ENCODE peak calls at places on chromosomes 7 and 10, in nine cellular contexts. J is AG04449; M is HFF-Myc; D is cardiac fibroblast; F is CD8-positive, alpha-beta T cell; R is mammary epithelial cell; P is neuronal stem cell; O is psoas muscle; T is NT2/D1. W is an unnamed sample.

GRCh38 chr10:45580781-45581496 is 91.6 kb downstream of the ZFAND4 start:
- DNase-seq in O (no peak), M (no peak), F (no peak), D (no peak), T (no peak), P (no peak), J (no peak), R (no peak), W (no peak)

GRCh38 chr7:107427462-107427861 is 42.4 kb upstream of the GPR22 start:
- DNase-seq in D (no peak), P (no peak), R (no peak), F (no peak), J (no peak), O (no peak), M (no peak), T (no peak), W (no peak)

GRCh38 chr7:75686551-75686950 is 52.2 kb downstream of the HIP1 start:
- DNase-seq in P (no peak), F (no peak), J (no peak), R (no peak), M (no peak), D (no peak), T (no peak), O (no peak), W (no peak)

GRCh38 chr7:157817433-157817832 is 480.6 kb downstream of the DNAJB6 start:
- DNase-seq in O (no peak), R (no peak), M (no peak), J (no peak), P (no peak), D (no peak), T (no peak), F (no peak), W (no peak)

GRCh38 chr7:47380325-47381131 is 201.4 kb downstream of the TNS3 start:
- DNase-seq in P (peak; percentile 11), R (peak; percentile 46), F (no peak), M (no peak), T (no peak), O (no peak), J (no peak), D (peak; percentile 80), W (peak; percentile 32)

GRCh38 chr10:101848894-101849351 is 5.3 kb upstream of the KCNIP2 start:
- DNase-seq in R (no peak), F (no peak), M (no peak), P (no peak), T (no peak), O (no peak), D (peak; percentile 66), J (no peak), W (no peak)

GRCh38 chr7:96727534-96728088 is 18.0 kb upstream of the SEM1 start:
- DNase-seq in P (no peak), F (no peak), O (no peak), J (no peak), D (no peak), T (no peak), M (no peak), R (peak; percentile 6), W (no peak)

GRCh38 chr7:8638076-8638475 is 204.7 kb downstream of the NXPH1 start:
- DNase-seq in M (no peak), P (no peak), T (no peak), O (no peak), F (no peak), J (no peak), R (no peak), D (no peak), W (peak; percentile 11)

GRCh38 chr10:958106-958505 is 26.6 kb upstream of the LARP4B start:
- DNase-seq in F (no peak), O (no peak), T (no peak), P (no peak), D (no peak), M (no peak), J (no peak), R (no peak), W (no peak)

DNA sequence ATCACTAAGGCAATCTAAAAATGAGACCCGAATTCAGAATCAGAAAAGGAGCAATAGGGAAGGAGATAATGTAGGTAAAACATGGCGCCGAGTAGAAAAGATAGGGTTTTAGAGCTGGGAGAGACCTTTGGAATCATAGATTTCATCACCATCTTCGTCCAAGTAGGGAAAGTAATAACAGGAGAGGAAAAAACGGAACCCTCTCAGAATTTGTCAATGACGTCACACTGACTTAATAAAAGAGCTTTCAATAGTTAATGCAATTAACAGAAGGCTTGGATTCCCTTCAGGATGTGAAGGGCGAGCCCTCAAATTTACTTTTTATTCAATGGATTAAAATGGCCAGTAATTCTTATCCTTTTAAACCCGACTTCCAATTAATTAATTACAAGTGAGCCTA is 959 bp upstream of the UBN2 start:
- DNase-seq in M (no peak), F (no peak), R (no peak), J (no peak), D (no peak), P (no peak), O (no peak), T (no peak), W (no peak)
- H3K4me3 ChIP-seq in M (peak overlapping the region; percentile 86), F (no peak overlapping the region), R (peak overlapping the region; percentile 98), J (peak overlapping the region; percentile 97), D (no peak overlapping the region), P (peak overlapping the region; percentile 99), O (peak overlapping the region; percentile 99), T (peak overlapping the region; percentile 97), W (peak overlapping the region; percentile 90)

GRCh38 chr10:22927163-22927562 is 690 bp upstream of the ARMC3 start:
- DNase-seq in T (no peak), D (no peak), R (no peak), P (peak; percentile 1), F (no peak), M (no peak), J (no peak), O (no peak), W (no peak)

GRCh38 chr10:22925088-22925487 is 2.8 kb upstream of the ARMC3 start:
- DNase-seq in R (no peak), P (no peak), T (no peak), F (no peak), O (no peak), M (no peak), D (no peak), J (no peak), W (no peak)

GRCh38 chr10:22932626-22933370 is 4.9 kb downstream of the ARMC3 start:
- DNase-seq in O (no peak), J (no peak), F (no peak), M (no peak), P (no peak), R (no peak), T (no peak), D (peak; percentile 9), W (no peak)

GRCh38 chr10:22931948-22932347 is 4.1 kb downstream of the ARMC3 start:
- DNase-seq in F (no peak), T (no peak), M (peak; percentile 11), D (peak; percentile 32), R (peak; percentile 72), O (no peak), P (no peak), J (no peak), W (peak; percentile 32)

DNA sequence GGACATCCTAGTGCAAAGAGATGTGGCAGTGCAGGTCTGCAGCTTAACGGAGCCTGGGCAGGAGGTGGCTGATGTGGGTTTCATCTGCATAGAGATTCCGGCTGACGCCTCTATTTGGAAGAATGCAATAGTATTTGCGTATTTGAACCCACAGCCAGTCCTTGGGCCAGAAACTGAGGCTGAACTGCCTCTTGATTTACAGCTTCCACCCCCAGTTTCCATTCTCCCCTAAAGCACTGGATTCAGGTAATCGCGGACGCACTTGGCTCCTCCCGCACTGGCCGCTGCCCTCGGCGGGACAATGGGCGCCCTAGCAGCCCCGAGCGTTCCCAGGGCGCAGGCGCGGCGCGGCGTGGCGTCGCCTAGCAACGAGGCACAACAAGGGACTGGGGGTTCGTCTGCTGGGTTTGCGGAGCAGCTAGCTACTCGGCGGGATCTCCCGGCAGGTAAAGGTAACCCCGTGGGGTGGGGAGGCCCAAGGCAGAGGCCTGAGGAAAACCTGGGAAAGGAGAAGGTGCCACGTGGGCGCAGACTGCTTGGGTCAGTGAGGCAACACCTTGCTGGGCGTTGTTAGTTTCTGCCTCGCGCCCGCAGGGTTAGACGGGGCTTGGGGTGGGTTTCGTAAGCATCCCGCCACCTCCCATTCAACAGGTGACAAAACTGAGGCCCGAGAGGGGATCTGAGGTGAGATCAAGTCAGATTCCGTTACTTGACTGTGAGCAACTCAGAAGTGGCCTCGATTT is at the start of gene ARMC3:
- DNase-seq in O (peak; percentile 52), T (peak; percentile 71), F (peak; percentile 75), D (peak; percentile 60), R (peak; percentile 45), J (no peak), M (no peak), P (peak; percentile 82), W (peak; percentile 3)
- H3K4me3 ChIP-seq in O (peak within 1 kb of the TSS; percentile 52), T (peak within 1 kb of the TSS; percentile 61), F (peak within 1 kb of the TSS; percentile 61), D (peak within 1 kb of the TSS; percentile 41), R (peak within 1 kb of the TSS; percentile 46), J (peak within 1 kb of the TSS; percentile 46), M (peak within 1 kb of the TSS; percentile 21), P (peak within 1 kb of the TSS; percentile 43), W (peak within 1 kb of the TSS; percentile 52)

GRCh38 chr10:31924833-31925232 is 3.8 kb downstream of the ARHGAP12 start:
- DNase-seq in R (no peak), P (no peak), T (no peak), D (no peak), O (no peak), F (no peak), J (no peak), M (no peak), W (no peak)

GRCh38 chr10:31919010-31919409 is 9.6 kb downstream of the ARHGAP12 start:
- DNase-seq in F (no peak), R (no peak), O (no peak), T (no peak), P (no peak), M (no peak), D (no peak), J (no peak), W (no peak)

GRCh38 chr10:31923389-31923788 is 5.2 kb downstream of the ARHGAP12 start:
- DNase-seq in P (no peak), D (no peak), J (no peak), R (no peak), T (no peak), F (no peak), M (no peak), O (no peak), W (no peak)

GRCh38 chr10:31921031-31921430 is 7.6 kb downstream of the ARHGAP12 start:
- DNase-seq in M (no peak), J (no peak), R (no peak), O (no peak), T (no peak), F (no peak), D (no peak), P (no peak), W (no peak)

GRCh38 chr10:31920538-31920937 is 8.1 kb downstream of the ARHGAP12 start:
- DNase-seq in J (no peak), P (no peak), M (no peak), D (no peak), R (no peak), T (no peak), F (no peak), O (no peak), W (no peak)
- H3K4me3 ChIP-seq in J (no peak overlapping the region), P (no peak overlapping the region), M (no peak overlapping the region), D (no peak overlapping the region), R (no peak overlapping the region), T (no peak overlapping the region), F (no peak overlapping the region), O (no peak overlapping the region), W (no peak overlapping the region)

DNA sequence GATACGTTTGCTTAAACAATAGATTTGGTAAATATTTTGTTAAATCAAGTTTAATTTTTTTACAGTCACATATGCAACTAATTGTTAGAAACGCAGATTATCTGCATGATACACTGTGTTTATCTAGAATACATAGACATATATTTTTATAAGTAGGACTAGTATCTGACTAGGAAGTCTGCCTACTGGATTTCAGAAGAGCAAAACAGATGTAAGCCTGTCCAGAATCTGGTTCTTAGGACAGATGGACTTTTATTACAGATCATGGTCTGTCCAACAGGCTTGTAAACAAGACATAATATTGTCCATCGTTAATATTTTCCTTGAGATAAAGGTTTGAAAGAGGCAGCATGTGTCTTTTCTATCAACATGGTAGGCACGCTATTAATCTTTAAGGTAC is 5.1 kb downstream of the AGMO start:
- DNase-seq in J (no peak), T (no peak), O (no peak), P (no peak), D (no peak), F (no peak), M (no peak), R (no peak), W (no peak)
- H3K4me3 ChIP-seq in J (no peak overlapping the region), T (no peak overlapping the region), O (peak overlapping the region; percentile 47), P (no peak overlapping the region), D (no peak overlapping the region), F (no peak overlapping the region), M (no peak overlapping the region), R (no peak overlapping the region), W (no peak overlapping the region)

W was measured in astrocyte of the cerebellum.